ENCODE peak calls at places on chromosomes 3 and 15, in nine cellular contexts. V, H, B, Y, T, D, A, U and W are unnamed samples.

GRCh38 chr3:39135170-39135805 is 18.1 kb downstream of the CSRNP1 start:
- DNase-seq in D (no peak), Y (no peak), A (no peak), T (no peak), H (no peak), U (no peak), V (no peak), B (no peak), W (no peak)

GRCh38 chr3:72078661-72079368 is 293.9 kb upstream of the PROK2 start:
- DNase-seq in A (no peak), D (no peak), Y (no peak), U (no peak), V (no peak), B (no peak), T (no peak), H (no peak), W (no peak)

GRCh38 chr3:122893282-122893681 is 98.4 kb downstream of the SLC49A4 start:
- DNase-seq in B (no peak), H (no peak), V (no peak), D (no peak), A (no peak), T (no peak), U (no peak), Y (no peak), W (no peak)

GRCh38 chr15:61517776-61518175 is 288.7 kb upstream of the RORA start:
- DNase-seq in U (no peak), A (no peak), B (no peak), T (no peak), Y (no peak), D (no peak), V (no peak), H (no peak), W (no peak)

GRCh38 chr15:78327442-78327841 is 12.7 kb upstream of the CRABP1 start:
- DNase-seq in A (no peak), H (no peak), T (no peak), V (no peak), D (no peak), B (no peak), U (no peak), Y (no peak), W (no peak)

GRCh38 chr3:59257506-59257905 is 207.7 kb upstream of the CFAP20DC start:
- DNase-seq in B (no peak), T (no peak), A (no peak), D (no peak), Y (no peak), V (no peak), H (no peak), U (no peak), W (no peak)

GRCh38 chr3:187044206-187044605 is 95.1 kb downstream of the RPL39L start:
- DNase-seq in Y (no peak), T (no peak), V (no peak), B (no peak), U (peak), D (no peak), H (no peak), A (no peak), W (no peak)

GRCh38 chr3:9781551-9781950 is 10.7 kb downstream of the TADA3 start:
- DNase-seq in V (no peak), Y (no peak), A (no peak), D (no peak), H (no peak), T (no peak), U (no peak), B (no peak), W (no peak)

GRCh38 chr3:186664506-186664905 is 1.3 kb upstream of the HRG start:
- DNase-seq in D (no peak), B (no peak), Y (no peak), T (no peak), U (no peak), H (no peak), A (no peak), V (no peak), W (no peak)

GRCh38 chr3:34725774-34726173 is 913.6 kb upstream of the ARPP21 start:
- DNase-seq in T (no peak), H (no peak), Y (no peak), A (no peak), D (no peak), U (no peak), V (no peak), B (no peak), W (no peak)

GRCh38 chr3:197820550-197821335 is 29.7 kb downstream of the LRCH3 start:
- DNase-seq in A (no peak), U (no peak), T (no peak), H (no peak), Y (no peak), D (no peak), B (no peak), V (no peak), W (no peak)

GRCh38 chr3:131560795-131561194 is 58.0 kb upstream of the MRPL3 start:
- DNase-seq in H (no peak), T (no peak), B (no peak), U (no peak), Y (no peak), D (no peak), A (no peak), V (no peak), W (no peak)

GRCh38 chr3:148681080-148681479 is 16.6 kb upstream of the AGTR1 start:
- DNase-seq in B (no peak), Y (no peak), D (peak), U (no peak), V (no peak), H (peak), A (no peak), T (no peak), W (no peak)

GRCh38 chr15:92910451-92910850 is 10.3 kb downstream of the CHD2 start:
- DNase-seq in U (no peak), D (no peak), T (no peak), H (no peak), V (no peak), B (no peak), Y (no peak), A (no peak), W (no peak)

GRCh38 chr15:25136119-25136518 is 181.3 kb downstream of the SNRPN start:
- DNase-seq in V (no peak), D (peak), A (no peak), B (no peak), T (no peak), Y (no peak), U (peak), H (peak), W (no peak)

GRCh38 chr15:28098766-28099554 is at the start of gene OCA2:
- DNase-seq in A (peak), T (no peak), V (no peak), U (peak), B (peak), D (peak), Y (peak), H (peak), W (peak)

GRCh38 chr3:143658116-143658515 is 190.2 kb downstream of the SLC9A9 start:
- DNase-seq in D (no peak), A (no peak), V (no peak), H (no peak), Y (no peak), U (no peak), T (no peak), B (no peak), W (no peak)